ENCODE peak calls at places on chromosome X, in seven cellular contexts. One of them, this sample, is unnamed. For H3K4me1, the result is how much of the 10 kb centered on the place peaks cover.

GRCh38 chrX:129823115-129823514 is 20.6 kb downstream of the ZDHHC9 start:
- DNase-seq in lung: no peak
- DNase-seq in GM23248: peak
- DNase-seq in right atrium auricular region: no peak
- DNase-seq in astrocyte: no peak
- DNase-seq in CD4-positive, alpha-beta memory T cell: peak
- DNase-seq in cardiac muscle cell: peak
- DNase-seq in this sample: peak

GRCh38 chrX:42094208-42094607 is 170.9 kb upstream of the CASK start:
- DNase-seq in lung: no peak
- DNase-seq in right atrium auricular region: no peak
- DNase-seq in cardiac muscle cell: peak
- DNase-seq in GM23248: peak
- DNase-seq in CD4-positive, alpha-beta memory T cell: no peak
- DNase-seq in astrocyte: peak
- DNase-seq in this sample: no peak

GRCh38 chrX:51461053-51462050 is 35.0 kb downstream of the NUDT11 start:
- DNase-seq in right atrium auricular region: no peak
- DNase-seq in CD4-positive, alpha-beta memory T cell: peak
- DNase-seq in astrocyte: peak
- DNase-seq in GM23248: peak
- DNase-seq in cardiac muscle cell: peak
- DNase-seq in lung: no peak
- DNase-seq in this sample: peak

GRCh38 chrX:150543230-150544155 is 24.9 kb upstream of the MTM1 start:
- DNase-seq in GM23248: no peak
- DNase-seq in lung: no peak
- DNase-seq in astrocyte: no peak
- DNase-seq in cardiac muscle cell: no peak
- DNase-seq in right atrium auricular region: no peak
- DNase-seq in CD4-positive, alpha-beta memory T cell: no peak
- DNase-seq in this sample: no peak

GRCh38 chrX:27996132-27996531 is 14.9 kb upstream of the DCAF8L1 start:
- DNase-seq in right atrium auricular region: no peak
- DNase-seq in cardiac muscle cell: no peak
- DNase-seq in CD4-positive, alpha-beta memory T cell: no peak
- DNase-seq in lung: no peak
- DNase-seq in astrocyte: no peak
- DNase-seq in GM23248: no peak
- DNase-seq in this sample: no peak

GRCh38 chrX:109533631-109534030 is 3.0 kb upstream of the NXT2 start:
- DNase-seq in lung: no peak
- DNase-seq in CD4-positive, alpha-beta memory T cell: no peak
- DNase-seq in cardiac muscle cell: peak
- DNase-seq in GM23248: peak
- DNase-seq in astrocyte: peak
- DNase-seq in right atrium auricular region: no peak
- DNase-seq in this sample: no peak

GRCh38 chrX:153688900-153689590 is 1.3 kb downstream of the SLC6A8 start:
- DNase-seq in lung: no peak
- DNase-seq in right atrium auricular region: no peak
- DNase-seq in CD4-positive, alpha-beta memory T cell: no peak
- DNase-seq in GM23248: peak
- DNase-seq in astrocyte: no peak
- DNase-seq in cardiac muscle cell: peak
- DNase-seq in this sample: no peak

GRCh38 chrX:24153796-24154189 is 4.3 kb downstream of the ZFX start:
- DNase-seq in astrocyte: no peak
- DNase-seq in lung: no peak
- DNase-seq in CD4-positive, alpha-beta memory T cell: no peak
- DNase-seq in right atrium auricular region: no peak
- DNase-seq in GM23248: no peak
- DNase-seq in cardiac muscle cell: no peak
- DNase-seq in this sample: no peak

GRCh38 chrX:129696463-129697155 is 41.9 kb upstream of the APLN start:
- DNase-seq in astrocyte: no peak
- DNase-seq in right atrium auricular region: no peak
- DNase-seq in GM23248: no peak
- DNase-seq in CD4-positive, alpha-beta memory T cell: no peak
- DNase-seq in cardiac muscle cell: no peak
- DNase-seq in lung: no peak
- DNase-seq in this sample: no peak

GRCh38 chrX:44203791-44204190 is 139.7 kb downstream of the EFHC2 start:
- DNase-seq in lung: no peak
- DNase-seq in astrocyte: no peak
- DNase-seq in GM23248: no peak
- DNase-seq in CD4-positive, alpha-beta memory T cell: no peak
- DNase-seq in right atrium auricular region: no peak
- DNase-seq in cardiac muscle cell: no peak
- DNase-seq in this sample: no peak

GRCh38 chrX:136542281-136542680 is 10.3 kb downstream of the VGLL1 start:
- DNase-seq in CD4-positive, alpha-beta memory T cell: no peak
- DNase-seq in GM23248: no peak
- DNase-seq in lung: no peak
- DNase-seq in cardiac muscle cell: no peak
- DNase-seq in astrocyte: no peak
- DNase-seq in right atrium auricular region: no peak
- DNase-seq in this sample: no peak

GRCh38 chrX:136551410-136551809 is 19.4 kb downstream of the VGLL1 start:
- DNase-seq in astrocyte: no peak
- DNase-seq in right atrium auricular region: no peak
- DNase-seq in CD4-positive, alpha-beta memory T cell: no peak
- DNase-seq in lung: no peak
- DNase-seq in GM23248: no peak
- DNase-seq in cardiac muscle cell: no peak
- DNase-seq in this sample: no peak

GRCh38 chrX:136541294-136541693 is 9.3 kb downstream of the VGLL1 start:
- DNase-seq in lung: no peak
- DNase-seq in right atrium auricular region: no peak
- DNase-seq in GM23248: no peak
- DNase-seq in astrocyte: no peak
- DNase-seq in cardiac muscle cell: peak
- DNase-seq in CD4-positive, alpha-beta memory T cell: no peak
- DNase-seq in this sample: no peak

DNA sequence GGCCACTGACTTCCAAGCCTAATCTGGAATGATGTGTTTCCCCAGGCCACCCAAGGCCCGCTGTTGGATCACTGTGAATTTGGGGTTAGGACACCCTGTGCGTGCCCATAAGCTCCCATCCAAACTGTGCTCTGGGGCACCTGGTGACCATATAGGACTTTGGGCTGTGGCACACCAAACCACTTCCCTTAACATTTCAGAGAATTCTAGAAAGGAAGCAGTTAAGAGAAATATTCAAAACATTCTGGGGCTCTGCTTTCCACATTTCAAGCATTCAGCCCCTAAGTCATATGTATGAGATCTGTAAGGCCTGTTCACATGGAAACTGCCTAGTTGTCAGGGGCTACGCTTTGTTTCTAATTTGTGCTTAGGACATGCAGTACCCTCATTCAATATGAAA is 14.4 kb downstream of the VGLL1 start:
- DNase-seq in GM23248: no peak
- DNase-seq in cardiac muscle cell: no peak
- DNase-seq in lung: no peak
- DNase-seq in astrocyte: no peak
- DNase-seq in right atrium auricular region: no peak
- DNase-seq in CD4-positive, alpha-beta memory T cell: peak
- DNase-seq in this sample: no peak
- H3K4me1 ChIP-seq in GM23248: under half
- H3K4me1 ChIP-seq in cardiac muscle cell: under half
- H3K4me1 ChIP-seq in lung: under half
- H3K4me1 ChIP-seq in astrocyte: under half
- H3K4me1 ChIP-seq in right atrium auricular region: under half
- H3K4me1 ChIP-seq in CD4-positive, alpha-beta memory T cell: under half
- H3K4me1 ChIP-seq in this sample: under half

GRCh38 chrX:134692233-134692632 is 34.0 kb upstream of the PLAC1 start:
- DNase-seq in GM23248: no peak
- DNase-seq in lung: no peak
- DNase-seq in CD4-positive, alpha-beta memory T cell: no peak
- DNase-seq in right atrium auricular region: no peak
- DNase-seq in cardiac muscle cell: no peak
- DNase-seq in astrocyte: no peak
- DNase-seq in this sample: no peak
- H3K4me1 ChIP-seq in GM23248: half or more
- H3K4me1 ChIP-seq in lung: under half
- H3K4me1 ChIP-seq in CD4-positive, alpha-beta memory T cell: under half
- H3K4me1 ChIP-seq in right atrium auricular region: under half
- H3K4me1 ChIP-seq in cardiac muscle cell: under half
- H3K4me1 ChIP-seq in astrocyte: under half
- H3K4me1 ChIP-seq in this sample: under half

GRCh38 chrX:33149085-33149484 is 62.3 kb downstream of the DMD start:
- DNase-seq in CD4-positive, alpha-beta memory T cell: no peak
- DNase-seq in lung: no peak
- DNase-seq in right atrium auricular region: no peak
- DNase-seq in GM23248: no peak
- DNase-seq in astrocyte: no peak
- DNase-seq in cardiac muscle cell: no peak
- DNase-seq in this sample: no peak
- H3K4me1 ChIP-seq in CD4-positive, alpha-beta memory T cell: under half
- H3K4me1 ChIP-seq in lung: under half
- H3K4me1 ChIP-seq in right atrium auricular region: under half
- H3K4me1 ChIP-seq in GM23248: under half
- H3K4me1 ChIP-seq in astrocyte: under half
- H3K4me1 ChIP-seq in cardiac muscle cell: under half
- H3K4me1 ChIP-seq in this sample: under half

DNA sequence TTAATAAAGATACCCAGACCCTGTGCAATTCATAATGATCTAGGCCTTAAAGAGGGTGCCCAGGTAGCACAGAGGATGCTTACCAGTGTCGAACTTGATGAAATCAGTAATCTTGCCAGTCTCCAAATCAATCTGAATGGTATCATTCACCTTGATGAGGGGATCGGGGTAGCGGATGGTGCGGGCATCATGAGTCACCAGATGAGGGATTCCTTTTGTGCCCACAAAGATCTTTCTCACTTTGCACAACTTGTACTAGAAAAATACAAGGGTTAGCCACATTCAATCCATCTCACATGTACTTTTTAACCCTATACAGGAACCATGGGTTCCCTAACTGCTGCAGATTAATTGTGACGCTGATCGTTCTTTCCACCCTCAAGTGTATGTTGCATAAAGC is 3.3 kb downstream of the RPS4X start:
- DNase-seq in CD4-positive, alpha-beta memory T cell: no peak
- DNase-seq in lung: no peak
- DNase-seq in cardiac muscle cell: no peak
- DNase-seq in right atrium auricular region: no peak
- DNase-seq in GM23248: no peak
- DNase-seq in astrocyte: no peak
- DNase-seq in this sample: no peak
- H3K4me1 ChIP-seq in CD4-positive, alpha-beta memory T cell: under half
- H3K4me1 ChIP-seq in lung: under half
- H3K4me1 ChIP-seq in cardiac muscle cell: under half
- H3K4me1 ChIP-seq in right atrium auricular region: under half
- H3K4me1 ChIP-seq in GM23248: under half
- H3K4me1 ChIP-seq in astrocyte: half or more
- H3K4me1 ChIP-seq in this sample: under half

GRCh38 chrX:650801-651200 is 20.2 kb downstream of the SHOX start:
- DNase-seq in lung: no peak
- DNase-seq in astrocyte: no peak
- DNase-seq in GM23248: no peak
- DNase-seq in right atrium auricular region: no peak
- DNase-seq in CD4-positive, alpha-beta memory T cell: no peak
- DNase-seq in cardiac muscle cell: no peak
- DNase-seq in this sample: no peak

GRCh38 chrX:650274-650673 is 19.7 kb downstream of the SHOX start:
- DNase-seq in astrocyte: no peak
- DNase-seq in right atrium auricular region: no peak
- DNase-seq in cardiac muscle cell: no peak
- DNase-seq in lung: no peak
- DNase-seq in CD4-positive, alpha-beta memory T cell: no peak
- DNase-seq in GM23248: no peak
- DNase-seq in this sample: no peak

GRCh38 chrX:651922-652775 is 21.6 kb downstream of the SHOX start:
- DNase-seq in cardiac muscle cell: no peak
- DNase-seq in CD4-positive, alpha-beta memory T cell: no peak
- DNase-seq in lung: no peak
- DNase-seq in GM23248: no peak
- DNase-seq in right atrium auricular region: no peak
- DNase-seq in astrocyte: no peak
- DNase-seq in this sample: no peak

GRCh38 chrX:646796-647195 is 16.2 kb downstream of the SHOX start:
- DNase-seq in right atrium auricular region: no peak
- DNase-seq in CD4-positive, alpha-beta memory T cell: no peak
- DNase-seq in GM23248: no peak
- DNase-seq in astrocyte: no peak
- DNase-seq in cardiac muscle cell: no peak
- DNase-seq in lung: no peak
- DNase-seq in this sample: no peak

GRCh38 chrX:649166-649565 is 18.6 kb downstream of the SHOX start:
- DNase-seq in CD4-positive, alpha-beta memory T cell: no peak
- DNase-seq in astrocyte: no peak
- DNase-seq in right atrium auricular region: no peak
- DNase-seq in GM23248: no peak
- DNase-seq in cardiac muscle cell: no peak
- DNase-seq in lung: no peak
- DNase-seq in this sample: no peak
- H3K4me1 ChIP-seq in CD4-positive, alpha-beta memory T cell: under half
- H3K4me1 ChIP-seq in astrocyte: under half
- H3K4me1 ChIP-seq in right atrium auricular region: under half
- H3K4me1 ChIP-seq in GM23248: under half
- H3K4me1 ChIP-seq in cardiac muscle cell: under half
- H3K4me1 ChIP-seq in lung: under half
- H3K4me1 ChIP-seq in this sample: under half

GRCh38 chrX:45748443-45748842 is 547.8 kb upstream of the DIPK2B start:
- DNase-seq in CD4-positive, alpha-beta memory T cell: no peak
- DNase-seq in astrocyte: peak
- DNase-seq in cardiac muscle cell: no peak
- DNase-seq in GM23248: peak
- DNase-seq in lung: no peak
- DNase-seq in right atrium auricular region: no peak
- DNase-seq in this sample: no peak

GRCh38 chrX:45751156-45751555 is 550.5 kb upstream of the DIPK2B start:
- DNase-seq in right atrium auricular region: no peak
- DNase-seq in cardiac muscle cell: no peak
- DNase-seq in GM23248: no peak
- DNase-seq in astrocyte: no peak
- DNase-seq in CD4-positive, alpha-beta memory T cell: no peak
- DNase-seq in lung: no peak
- DNase-seq in this sample: no peak

GRCh38 chrX:45750639-45751038 is 550.0 kb upstream of the DIPK2B start:
- DNase-seq in cardiac muscle cell: no peak
- DNase-seq in GM23248: peak
- DNase-seq in lung: no peak
- DNase-seq in astrocyte: peak
- DNase-seq in CD4-positive, alpha-beta memory T cell: no peak
- DNase-seq in right atrium auricular region: no peak
- DNase-seq in this sample: no peak

GRCh38 chrX:45747905-45748304 is 547.2 kb upstream of the DIPK2B start:
- DNase-seq in cardiac muscle cell: no peak
- DNase-seq in GM23248: peak
- DNase-seq in right atrium auricular region: no peak
- DNase-seq in lung: no peak
- DNase-seq in astrocyte: peak
- DNase-seq in CD4-positive, alpha-beta memory T cell: no peak
- DNase-seq in this sample: no peak

GRCh38 chrX:45749375-45749774 is 548.7 kb upstream of the DIPK2B start:
- DNase-seq in lung: no peak
- DNase-seq in CD4-positive, alpha-beta memory T cell: no peak
- DNase-seq in cardiac muscle cell: no peak
- DNase-seq in astrocyte: no peak
- DNase-seq in GM23248: peak
- DNase-seq in right atrium auricular region: no peak
- DNase-seq in this sample: no peak
- H3K4me1 ChIP-seq in lung: under half
- H3K4me1 ChIP-seq in CD4-positive, alpha-beta memory T cell: half or more
- H3K4me1 ChIP-seq in cardiac muscle cell: under half
- H3K4me1 ChIP-seq in astrocyte: half or more
- H3K4me1 ChIP-seq in GM23248: half or more
- H3K4me1 ChIP-seq in right atrium auricular region: under half
- H3K4me1 ChIP-seq in this sample: under half

This sample was measured in CD8-positive, alpha-beta memory T cell.